ENCODE peak calls at places on chromosomes 5 and 9, in nine cellular contexts. H is amniotic stem cell; M is stimulated activated CD8-positive, alpha-beta memory T cell treated with anti-CD3 and anti-CD28 coated beads, Interleukin-2, amount 100 ng/mL, for 48 hours; C is kidney; V is stimulated activated CD4-positive, alpha-beta T cell treated with anti-CD3 and anti-CD28 coated beads, Interleukin-4, amount 100 ng/mL, for 48 hours; Z is HCT116; S is T-helper 2 cell; D is HuH-7; G is NCI-H345. O is an unnamed sample.
A peak's percentile ranks its signal among the peaks of the same experiment; 100 is the strongest.

GRCh38 chr5:150209020-150209635 is 19.3 kb downstream of the SLC6A7 start:
- DNase-seq in D (no peak), M (no peak), G (no peak), Z (no peak), C (peak; percentile 79), V (no peak), H (no peak), S (no peak), O (no peak)

GRCh38 chr9:100131875-100132430 is 32.9 kb downstream of the INVS start:
- DNase-seq in S (no peak), C (no peak), H (no peak), G (no peak), V (no peak), Z (no peak), D (no peak), M (no peak), O (no peak)

GRCh38 chr5:25763781-25764180 is 1119.0 kb upstream of the CDH10 start:
- DNase-seq in H (no peak), G (no peak), D (no peak), V (no peak), M (no peak), S (no peak), C (no peak), Z (no peak), O (peak; percentile 34)

GRCh38 chr5:158471179-158471924 is 612.4 kb upstream of the CLINT1 start:
- DNase-seq in V (no peak), H (no peak), D (no peak), G (no peak), S (no peak), Z (no peak), C (no peak), M (no peak), O (no peak)

GRCh38 chr5:2012885-2013284 is 130.2 kb upstream of the IRX4 start:
- DNase-seq in S (no peak), C (no peak), G (no peak), H (no peak), V (no peak), M (no peak), D (no peak), Z (no peak), O (no peak)

GRCh38 chr5:172707285-172708182 is 63.5 kb downstream of the DUSP1 start:
- DNase-seq in D (peak; percentile 66), C (peak; percentile 72), H (peak; percentile 66), V (no peak), S (no peak), M (no peak), Z (no peak), G (peak; percentile 77), O (peak; percentile 35)

GRCh38 chr5:89444073-89444472 is 561.1 kb upstream of the MEF2C start:
- DNase-seq in M (no peak), D (no peak), V (no peak), S (no peak), G (no peak), C (no peak), H (no peak), Z (no peak), O (no peak)

GRCh38 chr9:19666575-19666974 is 122.3 kb downstream of the SLC24A2 start:
- DNase-seq in H (no peak), G (no peak), S (no peak), M (no peak), V (no peak), C (no peak), D (no peak), Z (no peak), O (no peak)

GRCh38 chr5:54049144-54049543 is 261.2 kb downstream of the ARL15 start:
- DNase-seq in G (no peak), Z (no peak), V (no peak), H (no peak), M (no peak), S (no peak), D (no peak), C (no peak), O (no peak)

GRCh38 chr9:20620658-20621552 is 1.4 kb downstream of the MLLT3 start:
- DNase-seq in V (peak; percentile 27), Z (no peak), S (peak; percentile 48), C (peak; percentile 81), M (no peak), H (no peak), D (no peak), G (peak; percentile 38), O (no peak)

GRCh38 chr5:168883253-168883880 is 304.2 kb upstream of the PANK3 start:
- DNase-seq in S (no peak), G (no peak), M (no peak), D (no peak), Z (no peak), V (no peak), H (no peak), C (no peak), O (no peak)

GRCh38 chr5:152688561-152689274 is 283.6 kb upstream of the NMUR2 start:
- DNase-seq in G (no peak), D (no peak), M (no peak), V (no peak), S (no peak), Z (no peak), C (peak; percentile 75), H (no peak), O (no peak)

GRCh38 chr5:91499943-91500531 is 116.9 kb upstream of the ARRDC3 start:
- DNase-seq in M (no peak), V (no peak), D (peak; percentile 20), C (no peak), G (peak; percentile 27), H (peak; percentile 19), S (no peak), Z (peak; percentile 42), O (peak; percentile 73)

GRCh38 chr9:21852751-21853150 is 50.3 kb downstream of the MTAP start:
- DNase-seq in V (no peak), C (no peak), G (no peak), M (no peak), H (no peak), S (no peak), Z (no peak), D (no peak), O (no peak)

GRCh38 chr5:36744041-36744677 is 132.4 kb upstream of the NIPBL start:
- DNase-seq in C (no peak), V (no peak), H (no peak), M (no peak), G (no peak), D (peak; percentile 45), Z (no peak), S (no peak), O (peak; percentile 74)

GRCh38 chr9:134320916-134321570 is 5.2 kb upstream of the RXRA start:
- DNase-seq in S (no peak), V (no peak), C (peak; percentile 88), G (no peak), M (no peak), H (no peak), D (no peak), Z (no peak), O (no peak)

GRCh38 chr5:138953370-138954256 is 78.5 kb upstream of the LRRTM2 start:
- DNase-seq in H (no peak), G (peak; percentile 95), Z (no peak), C (peak; percentile 96), S (no peak), M (no peak), V (no peak), D (no peak), O (peak; percentile 33)

GRCh38 chr5:124297826-124298225 is 448.6 kb downstream of the ZNF608 start:
- DNase-seq in S (no peak), Z (no peak), D (no peak), C (no peak), V (no peak), G (no peak), M (no peak), H (no peak), O (no peak)

GRCh38 chr9:80994892-80995291 is 694.5 kb downstream of the TLE1 start:
- DNase-seq in D (no peak), S (no peak), C (no peak), V (no peak), Z (no peak), M (no peak), H (no peak), G (no peak), O (no peak)

GRCh38 chr5:128782446-128782845 is 182.8 kb upstream of the SLC27A6 start:
- DNase-seq in C (no peak), H (peak; percentile 72), M (no peak), S (no peak), G (no peak), V (no peak), Z (peak; percentile 12), D (no peak), O (no peak)

GRCh38 chr9:22986556-22986955 is 539.9 kb downstream of the DMRTA1 start:
- DNase-seq in M (no peak), V (no peak), H (no peak), D (no peak), G (no peak), S (no peak), C (no peak), Z (no peak), O (no peak)

GRCh38 chr9:5671711-5672353 is 42.9 kb downstream of the RIC1 start:
- DNase-seq in V (no peak), H (no peak), G (no peak), S (peak; percentile 5), Z (peak; percentile 78), M (no peak), D (peak; percentile 5), C (no peak), O (no peak)

GRCh38 chr9:104872959-104873850 is 54.8 kb downstream of the ABCA1 start:
- DNase-seq in D (no peak), V (no peak), S (no peak), G (no peak), C (no peak), H (peak; percentile 68), M (no peak), Z (no peak), O (no peak)

GRCh38 chr9:83403864-83404263 is 134.3 kb downstream of the FRMD3 start:
- DNase-seq in V (no peak), C (no peak), M (no peak), S (no peak), G (no peak), Z (no peak), D (no peak), H (no peak), O (no peak)